ENCODE peak calls at places on chromosomes 13 and 19, in nine cellular contexts. N, H, I, A, U, B, Z, Q and O are unnamed samples.

GRCh38 chr19:31439270-31439573 is 90.0 kb upstream of the TSHZ3 start:
- DNase-seq in N (no peak), H (no peak), I (no peak), A (no peak), U (no peak), B (no peak), Z (no peak), Q (no peak), O (no peak)

GRCh38 chr19:54882758-54883157 is 8.7 kb downstream of the FCAR start:
- DNase-seq in N (no peak), H (no peak), I (no peak), A (no peak), U (no peak), B (no peak), Z (no peak), Q (no peak), O (peak; percentile 48)

GRCh38 chr13:98267080-98267912 is 90.2 kb upstream of the RNF113B start:
- DNase-seq in N (no peak), H (no peak), I (no peak), A (no peak), U (no peak), B (no peak), Z (no peak), Q (no peak), O (peak; percentile 48)

GRCh38 chr13:95710313-95710712 is 33.4 kb downstream of the DNAJC3 start:
- DNase-seq in N (no peak), H (no peak), I (no peak), A (peak; percentile 39), U (peak; percentile 65), B (no peak), Z (no peak), Q (no peak), O (peak; percentile 70)

GRCh38 chr13:43675577-43675976 is 111.2 kb downstream of the ENOX1 start:
- DNase-seq in N (no peak), H (no peak), I (no peak), A (no peak), U (no peak), B (no peak), Z (no peak), Q (no peak), O (no peak)

GRCh38 chr13:30808600-30808999 is 73.3 kb downstream of the ALOX5AP start:
- DNase-seq in N (no peak), H (no peak), I (no peak), A (no peak), U (peak; percentile 62), B (no peak), Z (no peak), Q (no peak), O (no peak)

GRCh38 chr13:93002071-93002470 is 224.5 kb upstream of the GPC6 start:
- DNase-seq in N (no peak), H (no peak), I (no peak), A (no peak), U (peak; percentile 29), B (no peak), Z (no peak), Q (no peak), O (no peak)

GRCh38 chr19:1268392-1269064 is 604 bp upstream of the CIRBP start:
- DNase-seq in N (no peak), H (no peak), I (no peak), A (no peak), U (no peak), B (no peak), Z (no peak), Q (no peak), O (no peak)

GRCh38 chr13:21069561-21070004 is 8.2 kb upstream of the LATS2 start:
- DNase-seq in N (peak; percentile 67), H (no peak), I (no peak), A (peak; percentile 98), U (peak; percentile 94), B (no peak), Z (no peak), Q (no peak), O (peak; percentile 78)

GRCh38 chr13:99237981-99238662 is 20.1 kb downstream of the GPR18 start:
- DNase-seq in N (no peak), H (no peak), I (no peak), A (no peak), U (no peak), B (peak; percentile 31), Z (no peak), Q (no peak), O (no peak)